ENCODE peak calls at places on chromosomes 12 and 14, in ten cellular contexts. U is ovary, P is mucosa of descending colon, H is heart right ventricle, Y is stomach, R is HL-60, L is brain microvascular endothelial cell, X is GM23338, A is Peyer's patch, D is astrocyte of the spinal cord. G is an unnamed sample.

GRCh38 chr14:25049559-25050493 is at the start of gene STXBP6:
- DNase-seq in U (peak), D (peak), H (peak), A (peak), L (no peak), R (peak), Y (peak), P (peak), X (peak), G (peak)

GRCh38 chr12:32679091-32679909 is at the start of gene DNM1L:
- DNase-seq in A (peak), P (peak), L (peak), Y (peak), X (peak), D (peak), U (peak), R (peak), H (peak), G (peak)

GRCh38 chr12:104828015-104828414 is 130.1 kb downstream of the SLC41A2 start:
- DNase-seq in D (no peak), A (no peak), L (no peak), X (no peak), H (peak), P (no peak), U (no peak), R (no peak), Y (no peak), G (no peak)

GRCh38 chr12:26524862-26525465 is 308.0 kb downstream of the ITPR2 start:
- DNase-seq in R (peak), L (peak), D (peak), A (peak), Y (no peak), X (peak), U (no peak), H (no peak), P (peak), G (no peak)

GRCh38 chr14:22400590-22401259 is 188.3 kb downstream of the DAD1 start:
- DNase-seq in R (no peak), P (no peak), H (no peak), D (peak), L (no peak), X (no peak), Y (no peak), A (no peak), U (no peak), G (no peak)

GRCh38 chr14:69263364-69263763 is 3.4 kb downstream of the GALNT16 start:
- DNase-seq in X (no peak), U (no peak), P (peak), D (peak), A (peak), H (peak), Y (no peak), L (peak), R (no peak), G (no peak)

GRCh38 chr14:68979722-68980552 is 835 bp upstream of the ACTN1 start:
- DNase-seq in U (peak), H (peak), X (peak), P (peak), A (peak), L (no peak), R (peak), Y (peak), D (peak), G (no peak)

GRCh38 chr12:7959278-7960063 is 23.5 kb upstream of the SLC2A3 start:
- DNase-seq in U (no peak), H (no peak), P (peak), Y (no peak), A (peak), X (peak), D (peak), R (peak), L (no peak), G (no peak)

GRCh38 chr12:21678959-21679358 is 21.3 kb upstream of the LDHB start:
- DNase-seq in H (no peak), Y (no peak), P (no peak), X (no peak), R (no peak), U (no peak), L (no peak), D (no peak), A (no peak), G (no peak)

GRCh38 chr14:58280954-58281787 is 17.2 kb upstream of the ARID4A start:
- DNase-seq in D (peak), A (no peak), L (peak), U (no peak), P (peak), Y (no peak), H (no peak), X (no peak), R (peak), G (no peak)

GRCh38 chr14:58746261-58746660 is 108.5 kb downstream of the DACT1 start:
- DNase-seq in L (peak), H (no peak), R (no peak), A (peak), D (peak), U (no peak), X (no peak), Y (no peak), P (no peak), G (no peak)

GRCh38 chr12:124053855-124054254 is 80.8 kb downstream of the ZNF664 start:
- DNase-seq in X (peak), Y (peak), R (peak), H (peak), U (peak), D (peak), L (peak), A (peak), P (peak), G (no peak)

GRCh38 chr12:132197581-132198281 is 53.5 kb downstream of the NOC4L start:
- DNase-seq in H (peak), R (no peak), D (no peak), A (no peak), L (no peak), U (no peak), Y (no peak), X (no peak), P (no peak), G (no peak)

GRCh38 chr14:70640938-70641547 is 673 bp upstream of the TTC9 start:
- DNase-seq in H (no peak), D (peak), R (no peak), Y (peak), U (peak), X (peak), A (peak), P (peak), L (no peak), G (no peak)

GRCh38 chr12:88371416-88372183 is 208.7 kb downstream of the KITLG start:
- DNase-seq in L (peak), Y (no peak), D (peak), R (no peak), P (peak), U (no peak), A (no peak), H (no peak), X (no peak), G (no peak)

GRCh38 chr12:28750946-28751714 is 397.9 kb upstream of the FAR2 start:
- DNase-seq in X (no peak), A (no peak), H (no peak), R (no peak), L (no peak), Y (no peak), P (no peak), U (no peak), D (peak), G (no peak)

GRCh38 chr12:2890001-2890387 is 697 bp upstream of the TULP3 start:
- DNase-seq in P (no peak), Y (no peak), A (no peak), D (no peak), H (no peak), L (no peak), X (no peak), U (no peak), R (no peak), G (no peak)

GRCh38 chr12:2893007-2893406 is 2.3 kb downstream of the TULP3 start:
- DNase-seq in P (no peak), A (no peak), R (no peak), X (no peak), H (no peak), L (peak), U (no peak), D (peak), Y (no peak), G (no peak)

GRCh38 chr12:2892246-2892645 is 1.6 kb downstream of the TULP3 start:
- DNase-seq in D (no peak), X (no peak), R (no peak), A (no peak), H (no peak), P (no peak), U (no peak), L (no peak), Y (no peak), G (no peak)

GRCh38 chr12:2891240-2892053 is 756 bp downstream of the TULP3 start:
- DNase-seq in A (peak), P (peak), U (no peak), R (no peak), X (peak), H (peak), L (peak), Y (peak), D (peak), G (peak)

GRCh38 chr12:2890388-2891239 is at the start of gene TULP3:
- DNase-seq in Y (peak), D (peak), L (peak), H (peak), R (peak), P (peak), A (peak), U (peak), X (peak), G (peak)
- TF ChIP-seq CTCF in Y (no peak), D (peak), L (no peak), H (no peak), R (no peak), P (no peak), A (no peak), U (peak), X (no peak), G (no peak)

DNA sequence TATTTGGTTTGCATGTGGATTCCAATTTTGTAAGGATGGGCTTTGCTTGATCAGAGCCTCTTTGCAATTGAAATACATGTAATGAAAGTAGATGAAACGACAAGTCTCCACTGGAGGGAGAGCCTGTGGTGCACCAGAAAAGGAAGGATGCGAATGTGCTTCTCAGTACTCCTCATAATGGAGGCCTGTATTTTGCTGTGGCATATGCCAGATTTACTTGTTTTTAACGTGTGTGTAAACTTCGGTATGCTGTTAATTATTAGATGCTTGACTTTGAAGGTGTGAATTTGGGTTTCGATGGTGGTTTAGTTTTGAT is 2.8 kb downstream of the DYRK2 start:
- DNase-seq in H (no peak), X (peak), L (no peak), U (no peak), R (no peak), Y (no peak), P (peak), D (peak), A (peak), G (no peak)
- TF ChIP-seq CTCF in H (no peak), X (peak), L (peak), U (no peak), R (no peak), Y (no peak), P (no peak), D (peak), A (no peak), G (peak)

GRCh38 chr12:122159879-122160278 is 14.1 kb downstream of the IL31 start:
- DNase-seq in Y (no peak), D (no peak), U (no peak), A (no peak), P (no peak), L (no peak), H (no peak), R (no peak), X (peak), G (no peak)
- TF ChIP-seq CTCF in Y (no peak), D (no peak), U (no peak), A (no peak), P (no peak), L (peak), H (no peak), R (no peak), X (peak), G (no peak)

DNA sequence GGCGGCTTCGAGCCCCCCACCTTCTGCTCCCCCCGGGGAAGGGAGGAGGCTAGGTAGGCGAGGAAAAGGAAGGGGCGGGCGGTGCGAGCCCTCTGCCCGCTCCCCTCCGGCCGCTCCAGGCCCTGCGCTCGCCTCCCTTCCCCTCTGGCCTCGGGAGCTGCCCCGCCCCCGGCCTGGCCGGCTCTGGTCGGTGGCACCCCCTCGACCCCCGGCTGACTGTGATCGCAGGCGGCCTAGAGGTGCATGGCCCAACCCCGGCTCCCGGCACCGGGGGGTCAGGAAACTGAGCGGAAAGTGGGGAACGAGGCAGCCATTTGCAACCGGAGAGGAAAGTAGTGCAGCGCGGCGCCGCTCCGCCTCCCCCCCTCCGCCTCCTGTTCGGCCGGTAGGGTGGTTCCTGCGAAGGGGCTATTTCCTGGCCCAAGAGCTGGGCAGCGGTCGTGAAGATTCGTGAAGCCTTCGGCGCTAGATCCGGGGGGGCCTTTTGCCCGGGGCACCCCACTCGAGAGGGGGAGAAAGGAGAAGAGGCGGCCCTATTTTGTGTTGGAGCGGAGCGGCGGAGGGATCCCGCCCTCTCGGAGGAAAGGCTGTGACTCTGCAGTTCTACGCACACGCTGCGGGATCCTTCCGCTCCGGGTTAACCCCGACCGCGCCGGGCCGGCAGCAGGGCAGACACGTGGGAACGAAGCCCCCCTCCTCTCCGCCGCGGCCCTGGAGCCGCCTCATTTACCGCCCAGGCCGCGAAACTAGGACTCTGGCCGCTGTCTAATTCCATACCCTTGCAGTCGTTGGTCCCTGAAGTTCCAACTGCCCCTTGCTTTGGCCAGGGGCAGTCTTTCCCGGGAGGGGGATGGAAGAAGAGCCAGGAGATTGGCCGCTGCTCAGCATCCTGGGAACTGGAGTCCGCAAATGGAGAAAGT is at the start of gene KMT2D:
- DNase-seq in H (peak), R (peak), A (peak), L (peak), U (peak), Y (peak), X (peak), P (peak), D (peak), G (peak)
- TF ChIP-seq CTCF in H (no peak), R (no peak), A (no peak), L (peak), U (peak), Y (no peak), X (no peak), P (no peak), D (peak), G (peak)

GRCh38 chr12:14937689-14938088 is 648 bp downstream of the ERP27 start:
- DNase-seq in H (no peak), X (peak), L (no peak), Y (no peak), A (no peak), U (no peak), D (no peak), P (no peak), R (peak), G (no peak)
- TF ChIP-seq CTCF in H (no peak), X (peak), L (peak), Y (no peak), A (no peak), U (no peak), D (no peak), P (no peak), R (peak), G (no peak)

GRCh38 chr14:50714452-50715073 is 46.5 kb upstream of the SAV1 start:
- DNase-seq in L (peak), X (peak), U (no peak), R (peak), A (no peak), Y (no peak), P (peak), D (peak), H (no peak), G (no peak)
- TF ChIP-seq CTCF in L (peak), X (peak), U (peak), R (peak), A (peak), Y (no peak), P (no peak), D (peak), H (no peak), G (peak)

DNA sequence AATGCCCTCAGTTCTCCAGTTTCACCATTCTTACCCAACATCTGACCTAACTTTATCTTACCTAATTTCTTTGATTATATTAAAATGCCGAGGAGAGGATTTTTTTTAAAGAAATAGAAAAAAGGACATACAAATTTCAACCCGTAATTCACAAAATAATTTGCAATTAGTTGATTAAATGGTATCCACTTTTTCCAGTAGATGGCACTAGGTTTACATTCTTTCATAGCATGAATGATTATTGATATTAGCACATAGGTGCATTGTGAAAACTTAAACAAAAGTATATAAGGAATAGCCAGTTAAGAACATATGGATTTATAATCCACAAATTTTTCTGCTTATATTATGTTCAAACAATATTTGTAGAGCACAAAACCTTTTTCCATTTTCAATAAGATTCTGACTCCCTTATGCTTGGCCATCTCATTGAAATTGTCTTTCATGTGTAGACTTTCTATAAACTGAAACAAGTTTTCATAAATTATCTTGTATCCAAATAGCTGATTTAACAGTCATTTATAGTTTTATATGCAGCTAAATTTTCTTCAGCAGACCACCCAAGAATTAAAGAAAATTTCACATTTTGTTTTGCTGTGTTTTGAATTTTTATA is 35.3 kb downstream of the MSRB3 start:
- DNase-seq in U (no peak), H (no peak), P (no peak), R (no peak), A (no peak), L (no peak), Y (no peak), D (peak), X (peak), G (no peak)
- TF ChIP-seq CTCF in U (no peak), H (no peak), P (no peak), R (peak), A (no peak), L (peak), Y (no peak), D (peak), X (no peak), G (peak)

GRCh38 chr14:27205036-27205435 is 607.2 kb upstream of the NOVA1 start:
- DNase-seq in R (no peak), X (no peak), P (no peak), Y (no peak), H (no peak), L (no peak), U (no peak), D (no peak), A (no peak), G (no peak)
- TF ChIP-seq CTCF in R (no peak), X (no peak), P (no peak), Y (no peak), H (no peak), L (no peak), U (no peak), D (no peak), A (no peak), G (no peak)

GRCh38 chr14:65824978-65825299 is 412.4 kb downstream of the FUT8 start:
- DNase-seq in X (no peak), R (no peak), L (no peak), A (no peak), D (no peak), H (no peak), P (no peak), U (no peak), Y (no peak), G (no peak)
- TF ChIP-seq CTCF in X (no peak), R (no peak), L (no peak), A (no peak), D (no peak), H (no peak), P (no peak), U (no peak), Y (peak), G (no peak)

GRCh38 chr14:18656627-18657026 is 55.7 kb downstream of the OR11H12 start:
- DNase-seq in X (no peak), Y (no peak), L (no peak), U (no peak), D (no peak), H (no peak), R (no peak), P (no peak), A (no peak), G (no peak)

GRCh38 chr14:18660585-18660922 is 59.6 kb downstream of the OR11H12 start:
- DNase-seq in L (no peak), R (no peak), P (no peak), U (no peak), Y (no peak), H (no peak), D (no peak), X (no peak), A (no peak), G (no peak)
- TF ChIP-seq CTCF in L (no peak), R (no peak), P (no peak), U (no peak), Y (no peak), H (no peak), D (no peak), X (no peak), A (no peak), G (no peak)